ENCODE peak calls at places on chromosomes 7 and 10, in ten cellular contexts. B is iPS DF 6.9; I is fibroblast of lung; Z is cardiac muscle cell; F is NCI-H1105; P is NCI-H69; N is activated CD4-positive, alpha-beta T cell treated with anti-CD3 and anti-CD28 coated beads, Interleukin-2, amount 50 U/mL, for 1 hour; T is BJ; G is activated gamma-delta T cell treated with Interleukin-2 at 50 U/mL for 16 hours; E is OCI-LY7. J is an unnamed sample.

GRCh38 chr10:91296471-91296870 is 76.0 kb downstream of the PCGF5 start:
- DNase-seq in B (no peak), I (peak; percentile 29), Z (peak; percentile 28), F (peak; percentile 3), P (peak; percentile 13), N (no peak), T (no peak), G (no peak), E (peak; percentile 18), J (peak; percentile 54)

GRCh38 chr10:19498348-19499290 is 317.6 kb upstream of the PLXDC2 start:
- DNase-seq in B (no peak), I (peak; percentile 8), Z (no peak), F (no peak), P (no peak), N (no peak), T (no peak), G (no peak), E (no peak), J (no peak)

GRCh38 chr10:80713398-80713928 is 175.8 kb downstream of the SH2D4B start:
- DNase-seq in B (no peak), I (no peak), Z (no peak), F (no peak), P (no peak), N (no peak), T (no peak), G (no peak), E (no peak), J (no peak)

GRCh38 chr10:119341236-119342016 is 134.1 kb downstream of the GRK5 start:
- DNase-seq in B (no peak), I (peak; percentile 75), Z (peak; percentile 86), F (no peak), P (peak; percentile 9), N (peak; percentile 18), T (no peak), G (peak; percentile 57), E (no peak), J (no peak)

GRCh38 chr10:49081532-49082275 is 33.6 kb downstream of the VSTM4 start:
- DNase-seq in B (peak; percentile 22), I (peak; percentile 9), Z (peak; percentile 39), F (no peak), P (peak; percentile 83), N (no peak), T (no peak), G (no peak), E (no peak), J (peak; percentile 53)

GRCh38 chr10:68212721-68213352 is 19.1 kb downstream of the ATOH7 start:
- DNase-seq in B (no peak), I (peak; percentile 20), Z (peak; percentile 8), F (peak; percentile 7), P (peak; percentile 44), N (no peak), T (no peak), G (no peak), E (peak; percentile 67), J (peak; percentile 19)

GRCh38 chr10:132036153-132036886 is 29.4 kb upstream of the JAKMIP3 start:
- DNase-seq in B (no peak), I (peak; percentile 9), Z (peak; percentile 64), F (no peak), P (peak; percentile 34), N (no peak), T (no peak), G (no peak), E (no peak), J (peak; percentile 88)

GRCh38 chr10:124384142-124384541 is 34.6 kb downstream of the OAT start:
- DNase-seq in B (no peak), I (no peak), Z (no peak), F (no peak), P (no peak), N (no peak), T (no peak), G (no peak), E (no peak), J (peak; percentile 52)

GRCh38 chr10:125146791-125147604 is 13.4 kb downstream of the CTBP2 start:
- DNase-seq in B (no peak), I (peak; percentile 91), Z (no peak), F (no peak), P (peak; percentile 75), N (no peak), T (no peak), G (no peak), E (peak; percentile 17), J (no peak)

GRCh38 chr10:84525120-84525806 is 196.9 kb downstream of the CCSER2 start:
- DNase-seq in B (no peak), I (peak; percentile 45), Z (peak; percentile 29), F (no peak), P (no peak), N (no peak), T (no peak), G (no peak), E (no peak), J (no peak)

GRCh38 chr7:87416682-87417587 is 58.5 kb downstream of the ABCB4 start:
- DNase-seq in B (peak; percentile 29), I (peak; percentile 42), Z (peak; percentile 76), F (peak; percentile 56), P (peak; percentile 77), N (peak; percentile 65), T (no peak), G (peak; percentile 69), E (peak; percentile 75), J (peak; percentile 25)

GRCh38 chr10:12868229-12868628 is 133.3 kb downstream of the CCDC3 start:
- DNase-seq in B (no peak), I (peak; percentile 11), Z (no peak), F (no peak), P (no peak), N (no peak), T (no peak), G (no peak), E (no peak), J (no peak)

GRCh38 chr7:4091767-4092166 is 590.3 kb upstream of the FOXK1 start:
- DNase-seq in B (no peak), I (no peak), Z (no peak), F (no peak), P (no peak), N (no peak), T (no peak), G (no peak), E (no peak), J (no peak)

GRCh38 chr10:43075612-43076003 is 1.3 kb upstream of the RET start:
- DNase-seq in B (no peak), I (no peak), Z (no peak), F (no peak), P (peak; percentile 4), N (no peak), T (no peak), G (no peak), E (no peak), J (peak; percentile 87)

J was measured in H7.